ENCODE peak calls at places on chromosomes 2 and 18, in five cellular contexts. E is foreskin fibroblast, C is aorta, Y is GM19239, O is NCI-H1105. I is an unnamed sample.

GRCh38 chr2:215764441-215765048 is 248.8 kb downstream of the MREG start:
- DNase-seq in E (peak; percentile 81), C (no peak), Y (no peak), O (no peak), I (no peak)

GRCh38 chr18:44882163-44882881 is 201.6 kb downstream of the SETBP1 start:
- DNase-seq in E (no peak), C (no peak), Y (no peak), O (no peak), I (no peak)

GRCh38 chr2:121748202-121748601 is 7.2 kb upstream of the TSN start:
- DNase-seq in E (peak; percentile 73), C (no peak), Y (no peak), O (no peak), I (no peak)

GRCh38 chr2:12257476-12257875 is 459.3 kb upstream of the TRIB2 start:
- DNase-seq in E (peak; percentile 25), C (no peak), Y (no peak), O (no peak), I (no peak)

GRCh38 chr2:96870631-96871255 is 863 bp upstream of the SEMA4C start:
- DNase-seq in E (peak; percentile 49), C (peak; percentile 64), Y (no peak), O (peak; percentile 40), I (no peak)

GRCh38 chr18:38362286-38362792 is 796.7 kb upstream of the CELF4 start:
- DNase-seq in E (no peak), C (no peak), Y (no peak), O (no peak), I (no peak)

GRCh38 chr18:50629148-50629631 is 69.3 kb downstream of the MAPK4 start:
- DNase-seq in E (no peak), C (no peak), Y (no peak), O (peak; percentile 86), I (no peak)

GRCh38 chr2:144605232-144605631 is 85.3 kb upstream of the ZEB2 start:
- DNase-seq in E (no peak), C (no peak), Y (no peak), O (no peak), I (no peak)

GRCh38 chr2:85536479-85536878 is 2.5 kb upstream of the MAT2A start:
- DNase-seq in E (peak; percentile 92), C (no peak), Y (no peak), O (no peak), I (no peak)

GRCh38 chr2:25234756-25235155 is 66.4 kb upstream of the POMC start:
- DNase-seq in E (no peak), C (no peak), Y (no peak), O (no peak), I (no peak)

GRCh38 chr2:58633576-58634365 is 392.6 kb upstream of the FANCL start:
- DNase-seq in E (peak; percentile 62), C (no peak), Y (no peak), O (no peak), I (no peak)

GRCh38 chr18:11005528-11005927 is 143.8 kb downstream of the PIEZO2 start:
- DNase-seq in E (peak; percentile 74), C (no peak), Y (no peak), O (no peak), I (no peak)

GRCh38 chr2:239146011-239146641 is 254.7 kb downstream of the HDAC4 start:
- DNase-seq in E (no peak), C (peak; percentile 24), Y (no peak), O (no peak), I (no peak)

I was measured in stimulated activated CD8-positive, alpha-beta memory T cell treated with anti-CD3 and anti-CD28 coated beads, Interleukin-15, amount 100 ng/mL, for 48 hours.